ENCODE peak calls at places on chromosomes 16 and 17, in ten cellular contexts. N is mesendoderm; Y is OCI-LY7; W is heart right ventricle; M is endodermal cell; Q is mesenchymal stem cell; C is HCT116; G is testis; R is mammary epithelial cell; B is naive thymus-derived CD4-positive, alpha-beta T cell. Z is an unnamed sample. For H3K4me1, the result is how much of the 10 kb centered on the place peaks cover.

GRCh38 chr17:43908111-43908721 is 880 bp upstream of the MPP2 start:
- DNase-seq in Q (peak), Y (peak), C (peak), G (peak), M (peak), W (peak), N (peak), B (no peak), R (no peak), Z (peak)

GRCh38 chr17:40099627-40100418 is 566 bp downstream of the NR1D1 start:
- DNase-seq in Q (no peak), M (peak), G (no peak), C (no peak), N (no peak), R (peak), W (no peak), B (no peak), Y (no peak), Z (no peak)

GRCh38 chr17:51739245-51739886 is 419.1 kb downstream of the CA10 start:
- DNase-seq in G (no peak), R (no peak), Q (no peak), C (no peak), M (peak), B (no peak), W (no peak), Y (no peak), N (no peak), Z (no peak)

GRCh38 chr17:5921919-5922318 is 148.3 kb upstream of the WSCD1 start:
- DNase-seq in M (peak), R (peak), B (no peak), Y (no peak), G (no peak), Q (peak), C (peak), W (no peak), N (peak), Z (no peak)

GRCh38 chr17:902463-902862 is 77.1 kb downstream of the NXN start:
- DNase-seq in W (no peak), B (no peak), M (peak), N (no peak), Q (no peak), R (peak), Y (no peak), G (no peak), C (no peak), Z (no peak)

GRCh38 chr16:57604177-57604576 is 24.3 kb upstream of the ADGRG1 start:
- DNase-seq in M (peak), B (no peak), C (no peak), W (no peak), N (no peak), Y (no peak), Q (no peak), R (no peak), G (no peak), Z (no peak)

GRCh38 chr17:38572665-38573365 is 32.9 kb downstream of the SRCIN1 start:
- DNase-seq in N (peak), B (no peak), C (no peak), Q (no peak), M (peak), W (no peak), G (peak), Y (no peak), R (no peak), Z (no peak)

GRCh38 chr16:49833055-49833454 is 22.9 kb downstream of the ZNF423 start:
- DNase-seq in W (peak), N (no peak), Q (no peak), M (no peak), C (no peak), R (no peak), B (no peak), G (peak), Y (no peak), Z (peak)

GRCh38 chr16:53523971-53524548 is 21.1 kb upstream of the AKTIP start:
- DNase-seq in Q (no peak), B (no peak), C (no peak), G (no peak), W (no peak), Y (no peak), R (no peak), N (no peak), M (no peak), Z (no peak)

GRCh38 chr17:9646556-9646905 is 1.2 kb downstream of the USP43 start:
- DNase-seq in B (no peak), N (peak), C (no peak), Y (no peak), Q (no peak), G (no peak), W (no peak), M (peak), R (no peak), Z (no peak)

GRCh38 chr17:39926588-39927100 is 757 bp downstream of the ORMDL3 start:
- DNase-seq in R (peak), Y (peak), B (peak), C (no peak), N (peak), M (peak), W (peak), Q (peak), G (peak), Z (peak)

GRCh38 chr16:65249768-65250167 is 127.9 kb upstream of the CDH11 start:
- DNase-seq in C (no peak), R (no peak), W (peak), Y (no peak), B (no peak), N (peak), Q (peak), G (peak), M (peak), Z (peak)

GRCh38 chr17:17728550-17729251 is 47.4 kb downstream of the RAI1 start:
- DNase-seq in C (peak), N (no peak), Q (no peak), M (no peak), W (no peak), R (peak), G (no peak), Y (no peak), B (no peak), Z (no peak)

GRCh38 chr17:2374549-2375285 is 26.1 kb downstream of the MNT start:
- DNase-seq in M (no peak), Y (no peak), R (peak), C (no peak), N (no peak), B (no peak), Q (no peak), W (no peak), G (no peak), Z (no peak)

GRCh38 chr17:5364156-5364555 is 55.3 kb downstream of the NUP88 start:
- DNase-seq in Y (no peak), N (no peak), R (peak), M (no peak), B (no peak), C (no peak), G (no peak), W (no peak), Q (peak), Z (no peak)

GRCh38 chr16:85010931-85011845 is at the start of gene ZDHHC7:
- DNase-seq in R (peak), Y (peak), B (peak), W (peak), M (peak), C (peak), Q (peak), G (peak), N (peak), Z (peak)

GRCh38 chr17:80316927-80317705 is 56.5 kb downstream of the RNF213 start:
- DNase-seq in R (no peak), G (no peak), W (peak), Y (no peak), Q (no peak), B (no peak), M (no peak), C (no peak), N (no peak), Z (peak)

DNA sequence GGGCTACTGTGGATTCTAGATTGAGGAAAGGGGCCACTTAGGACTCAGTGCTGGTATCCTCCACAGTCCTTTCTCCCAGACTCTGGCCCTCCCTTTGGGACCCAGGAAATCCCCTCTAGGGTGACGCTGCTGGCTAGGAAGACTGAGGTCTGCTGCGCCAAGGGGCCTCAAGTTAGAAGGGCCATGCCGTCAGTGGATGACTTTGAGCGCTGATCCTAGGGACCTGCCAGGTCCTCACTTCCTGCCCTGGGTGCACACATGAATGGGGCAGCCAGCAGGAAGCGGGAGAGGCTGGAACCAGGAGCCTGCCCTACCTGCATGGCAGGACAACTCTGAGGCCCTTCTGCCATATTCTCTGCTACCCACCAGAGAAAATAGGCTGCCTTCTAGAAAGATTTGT is 145.0 kb downstream of the RAB11FIP4 start:
- DNase-seq in R (no peak), C (no peak), M (no peak), Q (no peak), G (no peak), N (no peak), B (no peak), W (no peak), Y (no peak), Z (no peak)
- H3K4me1 ChIP-seq in R (under half), C (under half), M (under half), Q (under half), G (under half), N (under half), B (under half), W (under half), Y (half or more), Z (under half)

GRCh38 chr16:17403156-17403809 is 67.5 kb downstream of the XYLT1 start:
- DNase-seq in Y (no peak), R (no peak), C (no peak), M (no peak), Q (no peak), G (no peak), N (peak), W (no peak), B (no peak), Z (no peak)
- H3K27ac ChIP-seq in Y (no peak), R (no peak), C (no peak), M (no peak), Q (no peak), G (peak), N (no peak), W (no peak), B (no peak), Z (no peak)

GRCh38 chr17:41913798-41914197 is 5.0 kb downstream of the ACLY start:
- DNase-seq in G (no peak), N (peak), Y (no peak), M (peak), C (no peak), Q (no peak), B (no peak), W (no peak), R (no peak), Z (no peak)

GRCh38 chr17:41907633-41908539 is 10.9 kb downstream of the ACLY start:
- DNase-seq in R (no peak), B (no peak), M (no peak), N (no peak), C (no peak), Y (no peak), W (no peak), Q (peak), G (no peak), Z (no peak)

GRCh38 chr17:41912925-41913324 is 5.8 kb downstream of the ACLY start:
- DNase-seq in B (no peak), Y (no peak), R (no peak), C (no peak), M (no peak), N (peak), Q (peak), G (no peak), W (no peak), Z (no peak)

GRCh38 chr17:41909088-41909487 is 9.7 kb downstream of the ACLY start:
- DNase-seq in W (no peak), N (no peak), G (no peak), Y (no peak), Q (no peak), M (no peak), C (no peak), R (no peak), B (no peak), Z (no peak)

DNA sequence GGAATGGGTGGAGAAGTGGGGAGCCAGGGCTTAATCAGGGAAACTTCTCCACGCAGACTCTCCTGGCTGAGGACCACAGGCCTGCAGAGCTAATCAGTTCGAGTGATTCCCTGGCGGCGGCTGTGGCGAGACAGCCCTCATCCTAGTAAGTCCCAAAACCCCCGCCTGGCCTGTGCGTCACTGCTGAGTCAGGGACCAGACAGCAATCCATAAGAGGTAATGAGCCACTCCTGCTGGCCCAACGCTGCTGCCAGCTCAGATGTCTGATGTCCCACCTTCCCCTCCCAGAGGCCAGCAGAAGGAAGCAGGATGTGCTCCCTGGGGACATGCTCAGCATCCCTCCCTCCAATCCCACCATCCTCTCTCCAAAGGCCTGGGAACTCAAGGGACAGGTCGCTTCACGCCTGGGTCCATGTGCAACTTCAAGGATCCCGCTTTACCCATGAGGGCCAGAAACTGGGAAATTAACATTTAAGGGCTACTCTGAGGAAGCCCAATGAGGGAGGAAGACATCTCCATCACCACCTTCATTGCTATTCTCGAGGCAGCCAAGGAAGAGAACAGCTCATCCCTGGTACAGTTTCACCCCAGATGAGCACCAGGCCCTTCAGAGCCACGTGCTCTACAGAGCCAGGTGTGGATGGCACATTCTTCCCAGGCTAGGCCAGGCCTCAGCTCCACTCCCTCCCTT is 7.9 kb downstream of the ACLY start:
- DNase-seq in Y (no peak), M (no peak), R (peak), G (no peak), N (no peak), B (no peak), Q (peak), C (no peak), W (no peak), Z (no peak)
- H3K4me1 ChIP-seq in Y (under half), M (under half), R (under half), G (under half), N (under half), B (under half), Q (half or more), C (under half), W (under half), Z (under half)

DNA sequence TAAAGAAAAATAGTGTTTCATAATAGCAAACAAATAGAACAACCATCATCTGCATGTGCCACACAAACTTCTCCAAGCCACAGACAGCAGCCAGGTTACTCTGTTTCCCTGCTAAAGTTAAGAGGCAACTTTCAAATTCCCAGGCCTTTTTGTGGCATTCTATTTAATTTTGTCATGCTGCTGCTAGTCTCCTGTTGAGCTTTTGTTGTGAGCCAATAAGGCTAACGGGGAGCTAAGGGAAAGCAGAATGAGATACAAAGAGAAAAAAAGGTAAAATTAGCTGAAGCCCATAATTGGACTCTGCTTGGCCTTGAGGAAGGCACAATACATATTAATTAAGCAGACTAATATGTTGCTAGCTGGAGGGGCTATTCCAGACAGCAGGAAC is 74.7 kb upstream of the GNAO1 start:
- DNase-seq in R (no peak), Y (no peak), G (no peak), N (no peak), M (no peak), Q (no peak), B (no peak), C (no peak), W (no peak), Z (no peak)
- H3K27ac ChIP-seq in R (no peak), Y (no peak), G (no peak), N (no peak), M (peak), Q (no peak), B (no peak), C (no peak), W (no peak), Z (no peak)

GRCh38 chr16:88453217-88453531 is at the start of gene ZFPM1:
- DNase-seq in W (no peak), M (no peak), Q (no peak), G (no peak), Y (no peak), N (no peak), C (no peak), R (no peak), B (no peak), Z (no peak)
- H3K4me1 ChIP-seq in W (under half), M (under half), Q (under half), G (under half), Y (half or more), N (under half), C (under half), R (under half), B (under half), Z (under half)